ENCODE peak calls at places on chromosome X, in ten cellular contexts. C is spleen, L is lower lobe of right lung, T is fibroblast of mammary gland, Y is kidney epithelial cell, B is adrenal gland, Q is brain microvascular endothelial cell, F is fibroblast of pulmonary artery, U is Peyer's patch, J is heart left ventricle. A is an unnamed sample.

GRCh38 chrX:104566921-104567501 is 1.0 kb downstream of the IL1RAPL2 start:
- DNase-seq in C (no peak), L (no peak), T (no peak), Y (no peak), B (no peak), Q (no peak), F (no peak), U (no peak), J (no peak), A (no peak)

GRCh38 chrX:46979340-46979739 is 67.1 kb downstream of the JADE3 start:
- DNase-seq in C (no peak), L (no peak), T (peak; percentile 78), Y (no peak), B (no peak), Q (peak; percentile 26), F (peak; percentile 73), U (no peak), J (no peak), A (peak; percentile 73)

GRCh38 chrX:17361620-17362019 is 13.4 kb upstream of the NHS start:
- DNase-seq in C (no peak), L (no peak), T (peak; percentile 5), Y (no peak), B (no peak), Q (no peak), F (no peak), U (no peak), J (no peak), A (no peak)

GRCh38 chrX:21798677-21799219 is 40.7 kb upstream of the MBTPS2 start:
- DNase-seq in C (no peak), L (no peak), T (peak; percentile 76), Y (peak; percentile 78), B (no peak), Q (peak; percentile 73), F (peak; percentile 40), U (no peak), J (no peak), A (peak; percentile 80)

GRCh38 chrX:113512700-113513395 is 672.2 kb upstream of the AMOT start:
- DNase-seq in C (no peak), L (no peak), T (peak; percentile 86), Y (peak; percentile 39), B (peak; percentile 2), Q (peak; percentile 13), F (peak; percentile 74), U (no peak), J (no peak), A (peak; percentile 57)

GRCh38 chrX:20857746-20858145 is 516.5 kb upstream of the CNKSR2 start:
- DNase-seq in C (no peak), L (no peak), T (peak; percentile 55), Y (no peak), B (no peak), Q (no peak), F (peak; percentile 87), U (no peak), J (no peak), A (no peak)

GRCh38 chrX:964831-965416 is 247.5 kb downstream of the CRLF2 start:
- DNase-seq in C (no peak), L (no peak), T (no peak), Y (no peak), B (no peak), Q (no peak), F (no peak), U (no peak), J (no peak), A (no peak)

GRCh38 chrX:130778773-130779172 is 124.2 kb downstream of the ENOX2 start:
- DNase-seq in C (no peak), L (no peak), T (peak; percentile 42), Y (no peak), B (no peak), Q (no peak), F (no peak), U (no peak), J (no peak), A (no peak)

GRCh38 chrX:152028611-152029010 is 54.1 kb upstream of the GABRE start:
- DNase-seq in C (no peak), L (no peak), T (no peak), Y (no peak), B (no peak), Q (no peak), F (no peak), U (no peak), J (no peak), A (no peak)

GRCh38 chrX:66050140-66050569 is 10.3 kb upstream of the VSIG4 start:
- DNase-seq in C (no peak), L (no peak), T (no peak), Y (no peak), B (peak; percentile 23), Q (no peak), F (no peak), U (no peak), J (no peak), A (no peak)

GRCh38 chrX:12610079-12610478 is 181.1 kb upstream of the PRPS2 start:
- DNase-seq in C (no peak), L (no peak), T (peak; percentile 34), Y (peak; percentile 26), B (no peak), Q (no peak), F (peak; percentile 58), U (no peak), J (no peak), A (peak; percentile 10)

GRCh38 chrX:83658731-83659130 is 150.6 kb downstream of the POU3F4 start:
- DNase-seq in C (no peak), L (no peak), T (no peak), Y (no peak), B (no peak), Q (no peak), F (no peak), U (no peak), J (no peak), A (no peak)
- TF ChIP-seq CTCF in C (no peak), L (no peak), T (peak; percentile 17), Y (no peak), B (no peak), Q (no peak), F (no peak), U (no peak), J (no peak), A (no peak)

GRCh38 chrX:107733686-107734085 is 41.9 kb downstream of the TSC22D3 start:
- DNase-seq in C (peak; percentile 19), L (no peak), T (no peak), Y (no peak), B (no peak), Q (no peak), F (no peak), U (no peak), J (no peak), A (no peak)
- H3K4me3 ChIP-seq in C (no peak overlapping the region), L (no peak overlapping the region), T (no peak overlapping the region), Y (no peak overlapping the region), B (no peak overlapping the region), Q (no peak overlapping the region), F (no peak overlapping the region), U (no peak overlapping the region), J (no peak overlapping the region), A (no peak overlapping the region)

GRCh38 chrX:153377727-153378126 is 23.4 kb downstream of the PNMA6E start:
- DNase-seq in C (no peak), L (no peak), T (no peak), Y (no peak), B (no peak), Q (no peak), F (no peak), U (no peak), J (no peak), A (no peak)

GRCh38 chrX:153372949-153373348 is 28.2 kb downstream of the PNMA6E start:
- DNase-seq in C (no peak), L (no peak), T (no peak), Y (no peak), B (no peak), Q (no peak), F (no peak), U (no peak), J (no peak), A (no peak)

GRCh38 chrX:153375571-153375970 is 25.6 kb downstream of the PNMA6E start:
- DNase-seq in C (no peak), L (no peak), T (no peak), Y (no peak), B (peak; percentile 51), Q (no peak), F (no peak), U (no peak), J (no peak), A (no peak)

GRCh38 chrX:153371256-153371655 is 29.9 kb downstream of the PNMA6E start:
- DNase-seq in C (no peak), L (no peak), T (no peak), Y (no peak), B (peak; percentile 38), Q (no peak), F (no peak), U (no peak), J (no peak), A (peak; percentile 49)

GRCh38 chrX:153374426-153374825 is 26.7 kb downstream of the PNMA6E start:
- DNase-seq in C (no peak), L (no peak), T (no peak), Y (no peak), B (no peak), Q (no peak), F (no peak), U (no peak), J (no peak), A (no peak)
- TF ChIP-seq CTCF in C (no peak), L (no peak), T (no peak), Y (no peak), B (no peak), Q (peak; percentile 39), F (no peak), U (no peak), J (no peak), A (no peak)

GRCh38 chrX:106728337-106728736 is 1.8 kb downstream of the RNF128 start:
- DNase-seq in C (no peak), L (no peak), T (no peak), Y (no peak), B (no peak), Q (no peak), F (no peak), U (no peak), J (no peak), A (no peak)

GRCh38 chrX:106726485-106727437 is at the start of gene RNF128:
- DNase-seq in C (peak; percentile 66), L (peak; percentile 68), T (peak; percentile 23), Y (no peak), B (peak; percentile 48), Q (peak; percentile 11), F (peak; percentile 30), U (peak; percentile 76), J (no peak), A (peak; percentile 23)

GRCh38 chrX:106734827-106735226 is 8.3 kb downstream of the RNF128 start:
- DNase-seq in C (no peak), L (no peak), T (no peak), Y (no peak), B (no peak), Q (no peak), F (no peak), U (no peak), J (no peak), A (no peak)

GRCh38 chrX:106731590-106731989 is 5.1 kb downstream of the RNF128 start:
- DNase-seq in C (no peak), L (no peak), T (no peak), Y (no peak), B (no peak), Q (no peak), F (no peak), U (no peak), J (no peak), A (no peak)

DNA sequence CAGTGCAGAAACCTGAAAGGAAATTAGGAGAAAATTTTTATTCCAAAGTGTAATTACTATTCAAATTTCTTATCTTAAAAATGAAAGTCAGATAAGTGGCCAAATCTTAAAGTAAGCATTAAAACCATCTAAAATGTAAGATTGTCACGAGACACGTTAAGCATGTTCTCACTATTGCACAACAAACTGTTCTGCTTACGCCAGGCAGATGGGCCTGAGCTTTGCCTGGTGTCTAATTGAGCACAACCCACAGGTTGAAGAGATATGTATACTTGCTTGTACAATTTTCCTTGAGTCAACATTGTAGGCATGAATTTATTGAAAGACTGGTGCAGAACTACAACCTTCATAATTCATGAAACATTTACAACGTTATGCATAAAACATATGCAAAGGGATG is 3.9 kb downstream of the RNF128 start:
- DNase-seq in C (no peak), L (no peak), T (no peak), Y (no peak), B (no peak), Q (no peak), F (no peak), U (no peak), J (no peak), A (no peak)
- H3K4me3 ChIP-seq in C (no peak overlapping the region), L (no peak overlapping the region), T (no peak overlapping the region), Y (no peak overlapping the region), B (no peak overlapping the region), Q (no peak overlapping the region), F (no peak overlapping the region), U (no peak overlapping the region), J (no peak overlapping the region), A (no peak overlapping the region)

A was measured in astrocyte of the spinal cord.